ENCODE peak calls at places on chromosome 18, in seven cellular contexts. One of them, this sample, is unnamed.

GRCh38 chr18:35024965-35025364 is 16.2 kb upstream of the MAPRE2 start:
- DNase-seq in IMR-90: peak
- DNase-seq in DND-41: no peak
- DNase-seq in sigmoid colon: peak
- DNase-seq in right atrium auricular region: peak
- DNase-seq in CD4-positive, alpha-beta T cell: no peak
- DNase-seq in left lung: no peak
- DNase-seq in this sample: no peak

GRCh38 chr18:25594351-25594750 is 242.4 kb upstream of the ZNF521 start:
- DNase-seq in CD4-positive, alpha-beta T cell: no peak
- DNase-seq in left lung: no peak
- DNase-seq in right atrium auricular region: no peak
- DNase-seq in IMR-90: peak
- DNase-seq in sigmoid colon: no peak
- DNase-seq in DND-41: no peak
- DNase-seq in this sample: no peak

GRCh38 chr18:6719098-6719913 is 10.2 kb upstream of the ARHGAP28 start:
- DNase-seq in left lung: no peak
- DNase-seq in right atrium auricular region: no peak
- DNase-seq in sigmoid colon: no peak
- DNase-seq in IMR-90: no peak
- DNase-seq in CD4-positive, alpha-beta T cell: no peak
- DNase-seq in DND-41: no peak
- DNase-seq in this sample: no peak

GRCh38 chr18:22470511-22471181 is 52.9 kb upstream of the CTAGE1 start:
- DNase-seq in sigmoid colon: no peak
- DNase-seq in IMR-90: peak
- DNase-seq in left lung: no peak
- DNase-seq in CD4-positive, alpha-beta T cell: no peak
- DNase-seq in right atrium auricular region: no peak
- DNase-seq in DND-41: no peak
- DNase-seq in this sample: no peak

GRCh38 chr18:1408331-1408835 is 503.7 kb downstream of the ADCYAP1 start:
- DNase-seq in CD4-positive, alpha-beta T cell: no peak
- DNase-seq in right atrium auricular region: no peak
- DNase-seq in left lung: no peak
- DNase-seq in IMR-90: no peak
- DNase-seq in DND-41: no peak
- DNase-seq in sigmoid colon: no peak
- DNase-seq in this sample: no peak

GRCh38 chr18:29191263-29191662 is 1014.3 kb upstream of the CDH2 start:
- DNase-seq in DND-41: peak
- DNase-seq in sigmoid colon: no peak
- DNase-seq in CD4-positive, alpha-beta T cell: no peak
- DNase-seq in left lung: no peak
- DNase-seq in right atrium auricular region: no peak
- DNase-seq in IMR-90: peak
- DNase-seq in this sample: no peak

GRCh38 chr18:58216071-58216471 is 172.0 kb downstream of the NEDD4L start:
- DNase-seq in sigmoid colon: no peak
- DNase-seq in right atrium auricular region: no peak
- DNase-seq in IMR-90: no peak
- DNase-seq in left lung: no peak
- DNase-seq in CD4-positive, alpha-beta T cell: no peak
- DNase-seq in DND-41: no peak
- DNase-seq in this sample: no peak

GRCh38 chr18:63730788-63731187 is 28.0 kb downstream of the SERPINB11 start:
- DNase-seq in left lung: no peak
- DNase-seq in sigmoid colon: no peak
- DNase-seq in right atrium auricular region: no peak
- DNase-seq in IMR-90: no peak
- DNase-seq in CD4-positive, alpha-beta T cell: no peak
- DNase-seq in DND-41: no peak
- DNase-seq in this sample: no peak

GRCh38 chr18:13120967-13121586 is 97.5 kb upstream of the LDLRAD4 start:
- DNase-seq in sigmoid colon: no peak
- DNase-seq in right atrium auricular region: no peak
- DNase-seq in left lung: no peak
- DNase-seq in CD4-positive, alpha-beta T cell: no peak
- DNase-seq in IMR-90: peak
- DNase-seq in DND-41: no peak
- DNase-seq in this sample: no peak

GRCh38 chr18:45386256-45386655 is 229.0 kb upstream of the SLC14A2 start:
- DNase-seq in CD4-positive, alpha-beta T cell: no peak
- DNase-seq in left lung: no peak
- DNase-seq in IMR-90: peak
- DNase-seq in right atrium auricular region: no peak
- DNase-seq in DND-41: peak
- DNase-seq in sigmoid colon: no peak
- DNase-seq in this sample: no peak

GRCh38 chr18:49201464-49201863 is 250.7 kb upstream of the SMAD7 start:
- DNase-seq in left lung: no peak
- DNase-seq in IMR-90: no peak
- DNase-seq in DND-41: no peak
- DNase-seq in CD4-positive, alpha-beta T cell: no peak
- DNase-seq in right atrium auricular region: no peak
- DNase-seq in sigmoid colon: no peak
- DNase-seq in this sample: no peak

GRCh38 chr18:55096261-55097026 is 137.2 kb upstream of the CCDC68 start:
- DNase-seq in IMR-90: peak
- DNase-seq in sigmoid colon: no peak
- DNase-seq in DND-41: no peak
- DNase-seq in right atrium auricular region: no peak
- DNase-seq in CD4-positive, alpha-beta T cell: no peak
- DNase-seq in left lung: no peak
- DNase-seq in this sample: no peak
- TF ChIP-seq CTCF in IMR-90: peak
- TF ChIP-seq CTCF in sigmoid colon: peak
- TF ChIP-seq CTCF in DND-41: peak
- TF ChIP-seq CTCF in right atrium auricular region: peak
- TF ChIP-seq CTCF in CD4-positive, alpha-beta T cell: no peak
- TF ChIP-seq CTCF in left lung: no peak
- TF ChIP-seq CTCF in this sample: peak

GRCh38 chr18:72572896-72573295 is 28.8 kb upstream of the CBLN2 start:
- DNase-seq in IMR-90: no peak
- DNase-seq in DND-41: no peak
- DNase-seq in sigmoid colon: no peak
- DNase-seq in left lung: no peak
- DNase-seq in CD4-positive, alpha-beta T cell: no peak
- DNase-seq in right atrium auricular region: no peak
- DNase-seq in this sample: no peak
- TF ChIP-seq CTCF in IMR-90: no peak
- TF ChIP-seq CTCF in DND-41: no peak
- TF ChIP-seq CTCF in sigmoid colon: no peak
- TF ChIP-seq CTCF in left lung: no peak
- TF ChIP-seq CTCF in CD4-positive, alpha-beta T cell: no peak
- TF ChIP-seq CTCF in right atrium auricular region: no peak
- TF ChIP-seq CTCF in this sample: no peak

DNA sequence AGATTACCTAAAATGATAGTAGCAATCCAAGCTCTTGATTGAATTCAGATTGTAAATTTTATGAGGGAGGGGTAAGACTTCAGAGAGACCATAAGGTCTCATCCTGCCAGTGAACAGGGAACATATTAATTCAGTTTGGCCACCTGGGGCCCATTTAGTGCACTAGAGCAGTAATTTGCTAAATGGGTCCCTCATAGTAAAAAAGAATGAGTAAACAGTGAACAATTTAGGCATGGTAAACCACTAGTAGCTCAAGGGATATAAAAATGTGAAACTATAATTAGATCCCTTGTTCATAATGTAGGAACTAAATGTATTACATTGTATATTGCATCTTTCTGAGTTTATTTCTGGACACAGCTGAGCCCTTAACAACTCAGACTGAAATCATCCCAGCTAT is 4.9 kb upstream of the PHLPP1 start:
- DNase-seq in right atrium auricular region: no peak
- DNase-seq in left lung: no peak
- DNase-seq in DND-41: no peak
- DNase-seq in CD4-positive, alpha-beta T cell: no peak
- DNase-seq in IMR-90: peak
- DNase-seq in sigmoid colon: no peak
- DNase-seq in this sample: no peak
- TF ChIP-seq CTCF in right atrium auricular region: no peak
- TF ChIP-seq CTCF in left lung: no peak
- TF ChIP-seq CTCF in DND-41: no peak
- TF ChIP-seq CTCF in CD4-positive, alpha-beta T cell: no peak
- TF ChIP-seq CTCF in IMR-90: peak
- TF ChIP-seq CTCF in sigmoid colon: no peak
- TF ChIP-seq CTCF in this sample: no peak

GRCh38 chr18:74152906-74153305 is 4.6 kb downstream of the TIMM21 start:
- DNase-seq in right atrium auricular region: no peak
- DNase-seq in left lung: no peak
- DNase-seq in CD4-positive, alpha-beta T cell: no peak
- DNase-seq in sigmoid colon: no peak
- DNase-seq in DND-41: no peak
- DNase-seq in IMR-90: no peak
- DNase-seq in this sample: no peak
- TF ChIP-seq CTCF in right atrium auricular region: peak
- TF ChIP-seq CTCF in left lung: no peak
- TF ChIP-seq CTCF in CD4-positive, alpha-beta T cell: no peak
- TF ChIP-seq CTCF in sigmoid colon: no peak
- TF ChIP-seq CTCF in DND-41: peak
- TF ChIP-seq CTCF in IMR-90: no peak
- TF ChIP-seq CTCF in this sample: no peak

GRCh38 chr18:72588339-72588738 is 44.2 kb upstream of the CBLN2 start:
- DNase-seq in DND-41: no peak
- DNase-seq in CD4-positive, alpha-beta T cell: no peak
- DNase-seq in IMR-90: no peak
- DNase-seq in left lung: no peak
- DNase-seq in sigmoid colon: no peak
- DNase-seq in right atrium auricular region: no peak
- DNase-seq in this sample: no peak
- TF ChIP-seq CTCF in DND-41: no peak
- TF ChIP-seq CTCF in CD4-positive, alpha-beta T cell: no peak
- TF ChIP-seq CTCF in IMR-90: no peak
- TF ChIP-seq CTCF in left lung: no peak
- TF ChIP-seq CTCF in sigmoid colon: no peak
- TF ChIP-seq CTCF in right atrium auricular region: no peak
- TF ChIP-seq CTCF in this sample: no peak

GRCh38 chr18:80023173-80023572 is 11.1 kb upstream of the RBFA start:
- DNase-seq in IMR-90: no peak
- DNase-seq in DND-41: peak
- DNase-seq in left lung: no peak
- DNase-seq in sigmoid colon: no peak
- DNase-seq in CD4-positive, alpha-beta T cell: no peak
- DNase-seq in right atrium auricular region: no peak
- DNase-seq in this sample: no peak
- TF ChIP-seq CTCF in IMR-90: no peak
- TF ChIP-seq CTCF in DND-41: peak
- TF ChIP-seq CTCF in left lung: no peak
- TF ChIP-seq CTCF in sigmoid colon: no peak
- TF ChIP-seq CTCF in CD4-positive, alpha-beta T cell: no peak
- TF ChIP-seq CTCF in right atrium auricular region: peak
- TF ChIP-seq CTCF in this sample: peak

GRCh38 chr18:70235478-70235877 is 30.0 kb upstream of the RTTN start:
- DNase-seq in left lung: no peak
- DNase-seq in CD4-positive, alpha-beta T cell: no peak
- DNase-seq in right atrium auricular region: no peak
- DNase-seq in sigmoid colon: no peak
- DNase-seq in IMR-90: no peak
- DNase-seq in DND-41: no peak
- DNase-seq in this sample: no peak
- TF ChIP-seq CTCF in left lung: no peak
- TF ChIP-seq CTCF in CD4-positive, alpha-beta T cell: no peak
- TF ChIP-seq CTCF in right atrium auricular region: no peak
- TF ChIP-seq CTCF in sigmoid colon: no peak
- TF ChIP-seq CTCF in IMR-90: no peak
- TF ChIP-seq CTCF in DND-41: no peak
- TF ChIP-seq CTCF in this sample: no peak

DNA sequence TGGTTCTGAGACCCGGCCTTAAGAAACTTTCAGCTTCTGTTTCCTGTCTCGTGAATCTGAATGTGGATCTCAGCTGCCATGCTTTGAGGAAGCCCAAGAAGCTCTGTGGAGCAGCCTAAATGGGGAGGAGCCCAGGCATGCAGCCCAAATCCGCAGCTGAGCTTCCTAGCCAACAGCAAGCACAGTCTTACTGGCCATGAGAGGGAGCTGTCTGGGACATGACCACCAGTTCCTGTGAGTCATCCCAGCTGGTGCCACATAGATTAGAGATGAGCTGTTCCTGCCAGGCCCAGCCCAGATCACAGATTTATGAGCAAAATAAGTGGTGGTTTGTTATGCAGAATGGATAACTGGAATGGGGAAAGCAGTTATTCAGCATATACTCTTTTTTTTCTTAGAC is 224.4 kb upstream of the APCDD1 start:
- DNase-seq in left lung: no peak
- DNase-seq in DND-41: peak
- DNase-seq in IMR-90: peak
- DNase-seq in sigmoid colon: no peak
- DNase-seq in CD4-positive, alpha-beta T cell: no peak
- DNase-seq in right atrium auricular region: no peak
- DNase-seq in this sample: no peak
- TF ChIP-seq CTCF in left lung: no peak
- TF ChIP-seq CTCF in DND-41: peak
- TF ChIP-seq CTCF in IMR-90: peak
- TF ChIP-seq CTCF in sigmoid colon: no peak
- TF ChIP-seq CTCF in CD4-positive, alpha-beta T cell: no peak
- TF ChIP-seq CTCF in right atrium auricular region: no peak
- TF ChIP-seq CTCF in this sample: no peak

GRCh38 chr18:27363918-27364317 is 178.8 kb upstream of the CHST9 start:
- DNase-seq in IMR-90: no peak
- DNase-seq in DND-41: no peak
- DNase-seq in CD4-positive, alpha-beta T cell: no peak
- DNase-seq in right atrium auricular region: no peak
- DNase-seq in sigmoid colon: no peak
- DNase-seq in left lung: no peak
- DNase-seq in this sample: no peak
- TF ChIP-seq CTCF in IMR-90: no peak
- TF ChIP-seq CTCF in DND-41: peak
- TF ChIP-seq CTCF in CD4-positive, alpha-beta T cell: no peak
- TF ChIP-seq CTCF in right atrium auricular region: peak
- TF ChIP-seq CTCF in sigmoid colon: no peak
- TF ChIP-seq CTCF in left lung: peak
- TF ChIP-seq CTCF in this sample: peak

This sample was measured in D721Med.